ENCODE peak calls at places on chromosomes 3 and 15, in eight cellular contexts. I, W, Z, A, K, P, H and B are unnamed samples.

GRCh38 chr15:82544431-82544830 is 4.2 kb upstream of the RPS17 start:
- DNase-seq in Z (no peak), K (no peak), W (no peak), A (no peak), P (no peak), I (no peak), H (no peak), B (no peak)

GRCh38 chr3:58563386-58564035 is 13.7 kb downstream of the FAM107A start:
- DNase-seq in I (no peak), K (peak), A (no peak), Z (no peak), P (no peak), H (peak), W (peak), B (peak)

GRCh38 chr3:143209715-143210059 is 90.1 kb downstream of the CHST2 start:
- DNase-seq in W (no peak), H (peak), A (no peak), I (no peak), Z (no peak), P (no peak), K (no peak), B (no peak)

GRCh38 chr15:42734076-42734672 is 2.8 kb downstream of the CDAN1 start:
- DNase-seq in Z (no peak), I (no peak), K (no peak), W (no peak), P (no peak), H (no peak), A (no peak), B (no peak)

GRCh38 chr3:197352382-197352781 is 54.0 kb upstream of the DLG1 start:
- DNase-seq in W (no peak), I (no peak), P (no peak), H (no peak), Z (peak), A (no peak), K (peak), B (peak)

GRCh38 chr3:196970547-196971093 is 2.0 kb upstream of the PIGZ start:
- DNase-seq in P (no peak), I (no peak), H (no peak), Z (no peak), K (no peak), W (no peak), A (no peak), B (no peak)

GRCh38 chr3:47444103-47444502 is 31.6 kb downstream of the SCAP start:
- DNase-seq in I (no peak), Z (no peak), H (no peak), K (peak), P (no peak), W (peak), A (no peak), B (no peak)

GRCh38 chr15:68679961-68680371 is 101.2 kb downstream of the CORO2B start:
- DNase-seq in A (peak), I (no peak), H (no peak), W (no peak), Z (no peak), K (no peak), P (no peak), B (no peak)

GRCh38 chr3:11612515-11613184 is 31.1 kb downstream of the VGLL4 start:
- DNase-seq in A (no peak), Z (peak), K (no peak), H (no peak), P (no peak), W (no peak), I (no peak), B (no peak)

GRCh38 chr15:62847900-62848489 is 194.6 kb upstream of the TPM1 start:
- DNase-seq in H (peak), I (peak), A (peak), P (no peak), W (peak), Z (peak), K (peak), B (peak)

GRCh38 chr3:157606392-157607197 is 103.4 kb upstream of the VEPH1 start:
- DNase-seq in W (peak), I (peak), P (peak), Z (peak), H (peak), K (peak), A (peak), B (peak)

GRCh38 chr3:32237670-32238026 is 832 bp upstream of the CMTM8 start:
- DNase-seq in H (no peak), K (no peak), A (no peak), W (no peak), I (no peak), P (no peak), Z (no peak), B (no peak)